ENCODE peak calls at places on chromosomes 7 and 10, in six cellular contexts. J, S, X, I, C and G are unnamed samples.

GRCh38 chr7:93902777-93903423 is 3.5 kb upstream of the GNGT1 start:
- DNase-seq in J (no peak), S (peak; percentile 68), X (no peak), I (peak; percentile 34), C (no peak), G (no peak)

GRCh38 chr7:49763791-49764190 is 9.6 kb upstream of the VWC2 start:
- DNase-seq in J (no peak), S (no peak), X (no peak), I (no peak), C (no peak), G (no peak)

GRCh38 chr10:36636879-36637278 is 488.5 kb upstream of the ANKRD30A start:
- DNase-seq in J (no peak), S (no peak), X (no peak), I (no peak), C (no peak), G (no peak)

GRCh38 chr7:111763221-111763791 is 201.0 kb upstream of the IMMP2L start:
- DNase-seq in J (no peak), S (peak; percentile 63), X (no peak), I (no peak), C (no peak), G (peak; percentile 29)

GRCh38 chr7:124603066-124603465 is 162.5 kb downstream of the GPR37 start:
- DNase-seq in J (no peak), S (peak; percentile 63), X (no peak), I (no peak), C (no peak), G (no peak)

GRCh38 chr7:100629117-100629711 is 12.1 kb downstream of the TFR2 start:
- DNase-seq in J (no peak), S (peak; percentile 37), X (no peak), I (peak; percentile 50), C (no peak), G (no peak)

GRCh38 chr10:11242443-11243386 is 225.0 kb downstream of the CELF2 start:
- DNase-seq in J (no peak), S (peak; percentile 7), X (no peak), I (no peak), C (no peak), G (no peak)

GRCh38 chr10:72257051-72257892 is 16.5 kb upstream of the DDIT4 start:
- DNase-seq in J (no peak), S (peak; percentile 36), X (no peak), I (no peak), C (peak; percentile 73), G (no peak)

GRCh38 chr7:123876557-123877256 is 31.7 kb downstream of the HYAL4 start:
- DNase-seq in J (no peak), S (no peak), X (no peak), I (no peak), C (no peak), G (no peak)

GRCh38 chr10:34524369-34525091 is 290.6 kb downstream of the PARD3 start:
- DNase-seq in J (no peak), S (no peak), X (no peak), I (no peak), C (no peak), G (no peak)

GRCh38 chr10:34523017-34523767 is 291.9 kb downstream of the PARD3 start:
- DNase-seq in J (no peak), S (peak; percentile 27), X (no peak), I (no peak), C (no peak), G (no peak)

GRCh38 chr10:34520510-34520909 is 294.6 kb downstream of the PARD3 start:
- DNase-seq in J (no peak), S (no peak), X (no peak), I (no peak), C (no peak), G (no peak)

GRCh38 chr10:34520084-34520483 is 295.0 kb downstream of the PARD3 start:
- DNase-seq in J (no peak), S (no peak), X (no peak), I (no peak), C (no peak), G (no peak)

GRCh38 chr10:34522542-34522941 is 292.6 kb downstream of the PARD3 start:
- DNase-seq in J (no peak), S (peak; percentile 54), X (no peak), I (no peak), C (no peak), G (no peak)
- TF ChIP-seq CTCF in J (peak; percentile 31), S (peak; percentile 22), X (no peak), I (no peak), C (no peak), G (no peak)

DNA sequence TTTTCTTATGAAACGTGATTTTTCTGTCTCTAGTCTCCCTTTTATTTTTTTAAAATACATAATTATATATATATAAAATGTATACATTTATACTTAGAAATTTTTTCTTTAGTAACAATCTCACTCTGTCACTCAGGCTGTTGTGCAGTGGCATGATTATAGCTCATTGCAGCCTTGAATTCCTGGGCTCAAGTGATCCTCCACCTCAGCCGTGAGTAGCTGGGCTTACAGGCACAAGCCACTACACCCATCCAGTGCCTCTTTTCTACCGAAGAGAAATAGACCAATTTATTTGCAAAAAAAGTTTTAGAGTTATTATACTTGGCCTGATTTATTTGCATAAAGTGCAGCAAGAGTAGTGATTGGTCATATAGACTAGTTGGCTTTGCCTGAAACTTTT is 72.2 kb downstream of the MAPK8 start:
- DNase-seq in J (no peak), S (no peak), X (no peak), I (no peak), C (no peak), G (no peak)
- TF ChIP-seq CTCF in J (no peak), S (no peak), X (no peak), I (no peak), C (no peak), G (no peak)

DNA sequence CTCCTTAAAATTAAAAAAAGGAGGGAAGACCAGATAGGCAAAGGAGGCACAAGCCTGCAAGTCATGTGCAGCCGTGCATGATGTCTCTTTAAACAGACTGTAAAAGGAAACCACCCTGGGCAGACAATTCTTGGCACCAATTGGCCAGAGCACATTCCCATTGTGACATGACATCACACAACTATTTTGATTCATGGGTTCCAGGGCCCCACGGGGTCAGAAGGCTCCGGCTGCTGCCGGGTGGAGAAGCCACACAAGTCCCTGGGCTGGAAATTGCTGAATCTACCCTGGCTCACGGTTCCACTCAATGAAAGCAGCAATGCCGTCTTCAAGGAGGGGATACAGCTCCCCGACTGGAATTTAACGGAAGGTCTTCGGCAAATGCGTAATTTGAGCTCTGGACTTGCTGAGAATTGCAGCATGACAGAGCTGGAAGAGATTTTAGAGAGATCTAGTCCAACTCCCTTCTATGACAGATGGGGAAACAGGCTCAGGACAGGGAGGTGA is 140.5 kb downstream of the PRKAG2 start:
- DNase-seq in J (peak; percentile 87), S (peak; percentile 86), X (peak; percentile 52), I (peak; percentile 84), C (peak; percentile 90), G (peak; percentile 93)
- TF ChIP-seq CTCF in J (peak; percentile 54), S (peak; percentile 28), X (peak; percentile 34), I (no peak), C (no peak), G (peak; percentile 26)

GRCh38 chr10:58531084-58531695 is 18.5 kb downstream of the BICC1 start:
- DNase-seq in J (no peak), S (peak; percentile 81), X (peak; percentile 77), I (peak; percentile 82), C (peak; percentile 63), G (no peak)
- TF ChIP-seq CTCF in J (peak; percentile 61), S (peak; percentile 84), X (no peak), I (peak; percentile 68), C (peak; percentile 65), G (peak; percentile 65)

GRCh38 chr7:135712796-135713195 is 15.2 kb downstream of the SLC13A4 start:
- DNase-seq in J (no peak), S (no peak), X (no peak), I (no peak), C (no peak), G (no peak)

GRCh38 chr7:135715673-135716072 is 12.3 kb downstream of the SLC13A4 start:
- DNase-seq in J (no peak), S (no peak), X (no peak), I (no peak), C (no peak), G (no peak)

GRCh38 chr7:135713836-135714470 is 14.0 kb downstream of the SLC13A4 start:
- DNase-seq in J (no peak), S (peak; percentile 47), X (no peak), I (no peak), C (no peak), G (no peak)

GRCh38 chr7:135715055-135715522 is 12.9 kb downstream of the SLC13A4 start:
- DNase-seq in J (no peak), S (no peak), X (no peak), I (no peak), C (no peak), G (no peak)

GRCh38 chr7:135714534-135715009 is 13.4 kb downstream of the SLC13A4 start:
- DNase-seq in J (no peak), S (peak; percentile 84), X (no peak), I (no peak), C (no peak), G (no peak)
- TF ChIP-seq CTCF in J (no peak), S (no peak), X (no peak), I (no peak), C (no peak), G (no peak)

DNA sequence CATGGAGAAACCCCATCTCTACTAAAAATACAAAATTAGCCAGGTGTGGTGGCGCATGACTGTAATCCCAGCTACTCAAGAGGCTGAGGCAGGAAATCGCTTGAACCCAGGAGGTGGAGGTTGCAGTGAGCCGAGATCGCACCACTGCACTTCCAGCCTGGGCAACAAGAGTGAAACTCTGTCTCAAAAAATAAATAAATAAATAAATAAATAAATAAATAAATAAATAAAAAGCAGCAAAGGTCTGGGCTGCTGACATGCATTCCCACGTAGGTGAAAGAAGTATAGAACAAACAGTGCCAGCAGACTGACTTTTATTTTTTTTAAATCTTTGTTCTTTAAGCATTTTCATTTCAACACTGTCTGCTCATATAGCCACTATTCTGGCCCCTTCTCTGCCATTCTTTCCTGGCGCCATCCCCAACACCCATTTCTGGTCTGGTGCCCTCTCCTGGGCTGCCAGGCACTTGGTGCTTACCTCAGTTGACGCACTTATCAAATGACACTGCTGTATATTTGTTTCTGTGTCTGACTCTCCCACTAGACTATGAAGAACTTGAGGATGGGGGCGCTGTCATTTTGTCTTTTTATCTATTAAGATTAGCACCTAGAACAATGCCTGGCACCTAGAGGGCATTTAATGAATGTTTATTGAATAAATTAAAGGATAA is 15.6 kb downstream of the FAM107B start:
- DNase-seq in J (no peak), S (peak; percentile 14), X (no peak), I (no peak), C (no peak), G (no peak)
- TF ChIP-seq CTCF in J (no peak), S (no peak), X (no peak), I (no peak), C (no peak), G (no peak)

DNA sequence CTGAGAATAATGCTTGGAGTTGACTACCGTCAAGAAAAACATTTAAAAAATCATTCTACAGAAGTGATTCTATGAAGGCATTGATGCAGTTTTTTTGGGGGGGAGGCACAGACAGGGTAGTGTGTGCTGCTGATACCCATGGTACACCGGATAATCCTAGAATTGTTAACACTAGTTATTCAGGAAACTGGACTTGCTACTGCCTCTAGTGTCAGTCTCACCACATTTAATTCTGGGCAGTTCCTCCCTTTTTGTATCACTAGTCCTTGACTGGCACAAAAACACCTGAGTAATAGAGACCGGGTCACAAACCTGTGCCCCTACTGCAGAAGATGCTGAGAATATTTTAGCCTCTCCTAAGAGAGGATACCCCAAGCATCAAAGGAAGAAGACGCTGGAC is 13.0 kb upstream of the TCAF1 start:
- DNase-seq in J (no peak), S (no peak), X (no peak), I (no peak), C (no peak), G (no peak)
- TF ChIP-seq CTCF in J (no peak), S (no peak), X (no peak), I (no peak), C (no peak), G (no peak)

GRCh38 chr7:140661124-140661523 is 11.6 kb upstream of the ADCK2 start:
- DNase-seq in J (no peak), S (no peak), X (no peak), I (no peak), C (no peak), G (no peak)
- TF ChIP-seq CTCF in J (peak; percentile 18), S (no peak), X (no peak), I (no peak), C (no peak), G (peak; percentile 28)